ENCODE peak calls at places on chromosomes 2 and 18, in ten cellular contexts. X is SK-N-SH; O is H54; Z is kidney epithelial cell; C is ACHN; D is thoracic aorta; B is NCI-H2081 treated with DMSO at 0.1 percent for 48 hours; N is activated CD4-positive, CD25-positive, alpha-beta regulatory T cell treated with anti-CD3 and anti-CD28 coated beads, Interleukin-2, amount 50 U/mL, for 16 hours; Q is Daoy; K is adrenal gland. S is an unnamed sample.

GRCh38 chr2:178628590-178628989 is 148.3 kb downstream of the PLEKHA3 start:
- DNase-seq in Z (no peak), X (no peak), C (no peak), K (no peak), O (no peak), Q (no peak), D (no peak), N (no peak), B (no peak), S (no peak)

GRCh38 chr2:211867845-211868361 is 670.7 kb downstream of the ERBB4 start:
- DNase-seq in C (peak; percentile 3), Z (no peak), D (no peak), N (no peak), X (no peak), B (no peak), O (no peak), Q (peak; percentile 9), K (no peak), S (no peak)

GRCh38 chr18:21669736-21670135 is 34.8 kb downstream of the ABHD3 start:
- DNase-seq in Z (no peak), C (peak; percentile 22), O (no peak), Q (peak; percentile 72), K (no peak), X (no peak), B (no peak), N (no peak), D (no peak), S (no peak)

GRCh38 chr2:160224060-160224459 is 24.0 kb upstream of the ITGB6 start:
- DNase-seq in Z (peak; percentile 98), Q (peak; percentile 93), X (no peak), N (no peak), C (peak; percentile 99), D (no peak), B (no peak), O (peak; percentile 62), K (no peak), S (no peak)

GRCh38 chr18:51833850-51834249 is 506.1 kb upstream of the DCC start:
- DNase-seq in K (no peak), D (no peak), X (no peak), C (no peak), Z (no peak), O (no peak), B (no peak), N (no peak), Q (no peak), S (no peak)

GRCh38 chr2:205610437-205610836 is 71.9 kb upstream of the NRP2 start:
- DNase-seq in X (no peak), Q (peak; percentile 32), K (no peak), D (no peak), O (no peak), C (no peak), N (no peak), Z (no peak), B (no peak), S (no peak)

GRCh38 chr2:174247474-174248186 is 702 bp downstream of the OLA1 start:
- DNase-seq in Z (no peak), X (peak; percentile 16), N (no peak), B (no peak), O (peak; percentile 9), D (no peak), C (peak; percentile 35), Q (peak; percentile 24), K (no peak), S (peak; percentile 53)

GRCh38 chr2:113248997-113249770 is 29.5 kb downstream of the PAX8 start:
- DNase-seq in B (no peak), Q (peak; percentile 82), K (peak; percentile 90), Z (no peak), C (peak; percentile 65), X (peak; percentile 77), N (peak; percentile 53), O (peak; percentile 75), D (peak; percentile 49), S (peak; percentile 86)

GRCh38 chr18:79950440-79951341 is 762 bp downstream of the SLC66A2 start:
- DNase-seq in Z (no peak), X (peak; percentile 84), B (no peak), O (no peak), D (no peak), C (peak; percentile 12), Q (peak; percentile 27), K (peak; percentile 44), N (no peak), S (peak; percentile 42)

GRCh38 chr18:63850010-63850409 is 37.5 kb upstream of the SERPINB2 start:
- DNase-seq in C (peak; percentile 8), O (no peak), B (no peak), K (no peak), N (no peak), Z (no peak), Q (peak; percentile 14), X (peak; percentile 10), D (no peak), S (peak; percentile 43)

GRCh38 chr2:75238670-75239330 is 39.5 kb upstream of the TACR1 start:
- DNase-seq in O (no peak), B (no peak), D (no peak), Z (no peak), C (no peak), Q (peak; percentile 22), N (no peak), K (no peak), X (no peak), S (no peak)